ENCODE peak calls at places on chromosomes 12 and 14, in nine cellular contexts. W is fibroblast of mammary gland, I is Peyer's patch, X is astrocyte of the cerebellum, R is fibroblast of the aortic adventitia, Y is uterus, L is GM20000, J is dorsolateral prefrontal cortex, Q is fibroblast of lung. A is an unnamed sample.

GRCh38 chr12:49403887-49404517 is 36.7 kb downstream of the SPATS2 start:
- DNase-seq in Q (no peak), W (no peak), I (no peak), Y (no peak), X (no peak), J (no peak), L (no peak), R (no peak), A (no peak)

GRCh38 chr14:85546390-85546789 is 16.4 kb downstream of the FLRT2 start:
- DNase-seq in Y (no peak), W (no peak), R (no peak), J (no peak), I (no peak), L (no peak), Q (no peak), X (no peak), A (no peak)

GRCh38 chr12:26614217-26614616 is 218.8 kb downstream of the ITPR2 start:
- DNase-seq in L (peak), Q (peak), W (peak), R (peak), Y (no peak), I (no peak), J (no peak), X (no peak), A (no peak)

GRCh38 chr14:102914474-102915291 is 7.8 kb upstream of the AMN start:
- DNase-seq in Q (no peak), Y (no peak), R (no peak), I (peak), L (no peak), X (no peak), W (no peak), J (no peak), A (peak)

GRCh38 chr14:44854114-44854513 is 107.6 kb downstream of the KLHL28 start:
- DNase-seq in W (no peak), Q (no peak), J (no peak), Y (no peak), L (no peak), X (no peak), R (no peak), I (no peak), A (no peak)

GRCh38 chr14:33564774-33565630 is 385.9 kb downstream of the EGLN3 start:
- DNase-seq in W (peak), R (peak), Y (no peak), J (no peak), Q (peak), L (peak), I (no peak), X (peak), A (peak)

GRCh38 chr12:21615441-21615840 is 10.8 kb upstream of the GYS2 start:
- DNase-seq in X (no peak), W (peak), I (no peak), Q (peak), L (no peak), J (no peak), R (no peak), Y (no peak), A (no peak)

GRCh38 chr12:122174155-122174845 is at the start of gene IL31:
- DNase-seq in X (no peak), I (no peak), L (no peak), Q (no peak), R (no peak), W (no peak), Y (no peak), J (no peak), A (no peak)

GRCh38 chr12:74689929-74690328 is 152.3 kb downstream of the ATXN7L3B start:
- DNase-seq in L (no peak), R (no peak), I (no peak), J (no peak), X (no peak), Q (no peak), W (no peak), Y (no peak), A (no peak)

GRCh38 chr12:26231930-26232329 is 36.6 kb downstream of the SSPN start:
- DNase-seq in J (no peak), I (no peak), X (no peak), W (peak), R (peak), Y (no peak), Q (no peak), L (no peak), A (no peak)

GRCh38 chr12:49470986-49471385 is 67.8 kb upstream of the KCNH3 start:
- DNase-seq in R (no peak), J (no peak), Y (no peak), L (no peak), I (no peak), Q (no peak), X (no peak), W (no peak), A (no peak)

GRCh38 chr12:27782481-27782880 is 2.4 kb upstream of the MANSC4 start:
- DNase-seq in R (no peak), Y (no peak), I (no peak), W (no peak), Q (peak), J (no peak), L (no peak), X (no peak), A (no peak)

GRCh38 chr14:75389679-75390078 is 38.1 kb upstream of the JDP2 start:
- DNase-seq in W (peak), Q (peak), I (no peak), L (no peak), R (no peak), J (no peak), Y (no peak), X (no peak), A (no peak)

GRCh38 chr12:9687228-9687627 is 17.7 kb downstream of the CLEC2D start:
- DNase-seq in Q (peak), R (no peak), W (peak), L (no peak), X (peak), Y (no peak), J (no peak), I (no peak), A (no peak)

GRCh38 chr12:110270125-110270962 is 10.7 kb upstream of the ATP2A2 start:
- DNase-seq in Y (peak), W (peak), J (no peak), L (no peak), X (no peak), I (no peak), Q (peak), R (peak), A (no peak)

GRCh38 chr14:83568141-83568540 is 1961.8 kb upstream of the FLRT2 start:
- DNase-seq in Y (no peak), Q (no peak), I (no peak), X (no peak), R (no peak), J (no peak), L (no peak), W (peak), A (no peak)

GRCh38 chr14:29274890-29275651 is 508.5 kb downstream of the FOXG1 start:
- DNase-seq in Q (no peak), X (no peak), J (no peak), Y (no peak), W (no peak), I (no peak), R (no peak), L (no peak), A (no peak)

GRCh38 chr12:1607940-1608782 is 13.8 kb upstream of the FBXL14 start:
- DNase-seq in X (no peak), J (no peak), L (no peak), Q (no peak), R (peak), Y (no peak), W (peak), I (no peak), A (no peak)

GRCh38 chr14:96065661-96066459 is 26.7 kb downstream of the C14orf132 start:
- DNase-seq in W (no peak), L (no peak), J (no peak), Q (no peak), Y (peak), I (no peak), X (no peak), R (no peak), A (no peak)

GRCh38 chr14:106422066-106422465 is 895.7 kb downstream of the TMEM121 start:
- DNase-seq in Y (no peak), Q (no peak), W (no peak), J (no peak), I (no peak), R (no peak), X (no peak), L (no peak), A (no peak)

GRCh38 chr14:68784995-68785816 is 7.7 kb downstream of the ZFP36L1 start:
- DNase-seq in I (peak), X (no peak), Y (peak), W (peak), J (no peak), Q (peak), R (peak), L (no peak), A (no peak)

GRCh38 chr14:60646202-60646886 is 2.9 kb downstream of the SIX1 start:
- DNase-seq in R (peak), W (no peak), Q (no peak), Y (no peak), L (peak), J (no peak), I (no peak), X (no peak), A (no peak)

GRCh38 chr12:3377056-3377455 is 113.9 kb upstream of the PRMT8 start:
- DNase-seq in Q (no peak), R (no peak), Y (no peak), I (no peak), J (no peak), X (no peak), W (no peak), L (no peak), A (no peak)

GRCh38 chr12:57815177-57816000 is 3.1 kb downstream of the AVIL start:
- DNase-seq in Q (no peak), Y (no peak), W (no peak), R (no peak), L (no peak), J (no peak), X (no peak), I (no peak), A (no peak)

GRCh38 chr14:24162083-24162482 is 1.0 kb downstream of the IRF9 start:
- DNase-seq in R (peak), Y (no peak), I (no peak), Q (peak), X (no peak), W (peak), L (no peak), J (no peak), A (no peak)

DNA sequence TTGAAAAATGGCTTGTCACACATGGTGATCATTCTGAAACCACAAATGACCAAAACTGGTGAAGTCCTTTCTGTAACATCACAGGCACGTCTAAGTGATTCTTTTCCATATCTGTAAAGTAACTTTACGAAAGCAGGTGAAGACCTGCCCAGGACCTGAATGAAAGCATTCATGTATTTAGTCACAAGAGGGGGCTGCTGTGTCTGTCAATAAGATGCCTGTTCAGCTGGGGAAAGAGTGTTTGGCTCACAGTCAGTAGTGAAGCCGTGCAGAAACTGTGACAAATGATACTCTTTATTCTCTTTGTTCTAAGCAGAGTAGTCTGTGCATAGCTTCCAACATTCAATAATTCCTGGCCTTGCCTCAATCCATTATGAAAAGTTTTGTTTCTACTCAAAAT is 373.5 kb upstream of the OR4E1 start:
- DNase-seq in X (no peak), Y (no peak), J (no peak), I (no peak), L (peak), W (no peak), Q (no peak), R (no peak), A (peak)
- TF ChIP-seq CTCF in X (peak), Y (no peak), J (peak), I (peak), L (peak), W (peak), Q (peak), R (no peak), A (peak)

GRCh38 chr12:53231859-53232640 is at the start of gene RARG:
- DNase-seq in J (peak), L (peak), I (peak), Y (peak), X (no peak), R (peak), W (peak), Q (peak), A (peak)
- TF ChIP-seq CTCF in J (no peak), L (no peak), I (no peak), Y (no peak), X (no peak), R (no peak), W (no peak), Q (no peak), A (peak)

DNA sequence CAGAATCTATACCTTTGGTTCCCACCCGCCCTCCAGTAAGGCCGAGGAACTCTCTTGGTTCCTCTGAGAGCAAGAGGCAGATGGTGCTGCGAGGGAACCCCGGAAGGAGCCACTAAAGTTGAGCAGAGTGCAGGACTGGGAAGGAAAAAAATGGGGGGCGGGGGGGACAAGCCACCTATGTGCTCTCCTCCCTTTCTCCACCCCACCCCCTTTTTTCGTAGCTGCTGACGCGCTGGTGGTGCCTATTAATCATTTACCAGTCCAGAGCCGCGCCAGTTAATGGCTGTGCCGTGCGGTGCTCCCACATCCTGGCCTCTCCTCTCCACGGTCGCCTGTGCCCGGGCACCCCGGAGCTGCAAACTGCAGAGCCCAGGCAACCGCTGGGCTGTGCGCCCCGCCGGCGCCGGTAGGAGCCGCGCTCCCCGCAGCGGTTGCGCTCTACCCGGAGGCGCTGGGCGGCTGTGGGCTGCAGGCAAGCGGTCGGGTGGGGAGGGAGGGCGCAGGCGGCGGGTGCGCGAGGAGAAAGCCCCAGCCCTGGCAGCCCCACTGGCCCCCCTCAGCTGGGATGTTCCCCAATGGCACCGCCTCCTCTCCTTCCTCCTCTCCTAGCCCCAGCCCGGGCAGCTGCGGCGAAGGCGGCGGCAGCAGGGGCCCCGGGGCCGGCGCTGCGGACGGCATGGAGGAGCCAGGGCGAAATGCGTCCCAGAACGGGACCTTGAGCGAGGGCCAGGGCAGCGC is 1.3 kb downstream of the SSTR1 start:
- DNase-seq in J (peak), X (no peak), I (no peak), W (peak), Q (peak), Y (no peak), R (peak), L (no peak), A (no peak)
- TF ChIP-seq CTCF in J (no peak), X (peak), I (peak), W (no peak), Q (peak), Y (peak), R (peak), L (no peak), A (no peak)

DNA sequence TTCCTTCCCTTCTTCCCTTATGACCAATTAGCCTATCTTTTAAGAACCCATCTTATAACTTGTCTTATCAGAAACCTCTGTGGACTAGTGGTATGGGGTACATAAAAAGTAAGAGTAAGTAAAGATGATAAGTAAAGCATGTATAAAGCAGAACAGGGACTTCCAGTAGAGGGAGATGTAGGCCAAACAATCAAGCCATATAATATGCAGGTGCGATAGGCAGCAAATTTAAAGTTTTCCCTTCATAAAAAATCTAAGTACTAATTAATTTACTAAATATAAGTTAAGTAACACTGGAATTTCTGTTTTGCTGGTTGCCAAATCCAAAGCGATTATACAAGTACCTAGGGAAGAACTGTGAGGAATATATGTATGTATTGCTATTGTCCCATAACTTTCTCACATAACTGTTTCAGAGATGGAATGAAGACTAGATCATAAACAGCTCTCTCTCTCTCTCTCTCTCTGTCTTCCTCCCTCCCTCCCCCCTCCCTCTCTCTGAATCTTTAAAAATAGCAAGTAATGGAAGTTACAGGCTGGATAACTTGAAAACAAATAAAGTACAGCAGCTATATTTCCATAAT is 25.7 kb downstream of the METTL25 start:
- DNase-seq in I (no peak), Y (no peak), R (peak), W (peak), X (peak), Q (peak), J (no peak), L (no peak), A (no peak)
- TF ChIP-seq CTCF in I (peak), Y (no peak), R (peak), W (peak), X (peak), Q (peak), J (peak), L (no peak), A (peak)

DNA sequence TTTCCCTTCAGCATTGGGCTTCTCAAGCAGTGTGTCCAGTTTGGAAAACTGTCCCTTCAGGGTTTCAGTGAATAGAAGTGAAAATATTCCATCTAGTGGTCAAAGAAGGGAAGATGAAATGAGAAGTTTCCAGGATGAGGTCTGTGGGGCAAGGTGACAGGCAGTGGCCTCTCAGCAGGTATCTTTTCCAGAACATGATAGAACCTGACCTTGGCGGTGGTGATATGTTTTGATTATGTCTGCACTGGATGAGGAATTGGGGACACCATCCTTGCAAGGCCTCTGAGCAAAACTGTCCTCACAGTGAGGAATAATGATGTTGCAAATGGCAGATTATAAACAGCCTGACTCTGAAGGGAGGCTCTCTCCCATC is 4.7 kb downstream of the GPX2 start:
- DNase-seq in L (no peak), R (peak), Q (peak), X (no peak), Y (no peak), I (no peak), W (peak), J (no peak), A (no peak)
- TF ChIP-seq CTCF in L (no peak), R (peak), Q (peak), X (peak), Y (peak), I (peak), W (peak), J (peak), A (no peak)

GRCh38 chr12:19994970-19995369 is 373.4 kb upstream of the PDE3A start:
- DNase-seq in R (peak), Y (no peak), I (no peak), L (no peak), W (peak), X (no peak), Q (no peak), J (no peak), A (no peak)
- TF ChIP-seq CTCF in R (peak), Y (no peak), I (peak), L (no peak), W (peak), X (no peak), Q (peak), J (no peak), A (no peak)